ENCODE peak calls at places on chromosomes 2 and 18, in nine cellular contexts. One of them, this sample, is unnamed.

GRCh38 chr2:48109491-48110204 is 203.3 kb upstream of the FBXO11 start:
- DNase-seq in adrenal gland: no peak
- DNase-seq in foreskin keratinocyte: no peak
- DNase-seq in lower lobe of right lung: no peak
- DNase-seq in fibroblast of lung: no peak
- DNase-seq in HFFc6: no peak
- DNase-seq in tibial artery: no peak
- DNase-seq in epithelial cell of esophagus: no peak
- DNase-seq in GM12865: no peak
- DNase-seq in this sample: no peak

GRCh38 chr2:132267372-132267771 is 105.6 kb upstream of the ANKRD30BL start:
- DNase-seq in epithelial cell of esophagus: peak
- DNase-seq in adrenal gland: no peak
- DNase-seq in fibroblast of lung: peak
- DNase-seq in lower lobe of right lung: no peak
- DNase-seq in foreskin keratinocyte: peak
- DNase-seq in tibial artery: no peak
- DNase-seq in GM12865: no peak
- DNase-seq in HFFc6: no peak
- DNase-seq in this sample: no peak

GRCh38 chr2:174611851-174612250 is 14.2 kb upstream of the WIPF1 start:
- DNase-seq in lower lobe of right lung: no peak
- DNase-seq in epithelial cell of esophagus: no peak
- DNase-seq in GM12865: no peak
- DNase-seq in adrenal gland: no peak
- DNase-seq in foreskin keratinocyte: no peak
- DNase-seq in tibial artery: no peak
- DNase-seq in HFFc6: no peak
- DNase-seq in fibroblast of lung: no peak
- DNase-seq in this sample: no peak

GRCh38 chr2:63001576-63001975 is 49.1 kb upstream of the OTX1 start:
- DNase-seq in HFFc6: no peak
- DNase-seq in epithelial cell of esophagus: no peak
- DNase-seq in foreskin keratinocyte: no peak
- DNase-seq in adrenal gland: no peak
- DNase-seq in GM12865: no peak
- DNase-seq in fibroblast of lung: no peak
- DNase-seq in tibial artery: no peak
- DNase-seq in lower lobe of right lung: no peak
- DNase-seq in this sample: no peak

GRCh38 chr18:60485207-60485606 is 112.6 kb upstream of the MC4R start:
- DNase-seq in GM12865: no peak
- DNase-seq in foreskin keratinocyte: peak
- DNase-seq in tibial artery: no peak
- DNase-seq in adrenal gland: no peak
- DNase-seq in HFFc6: no peak
- DNase-seq in fibroblast of lung: peak
- DNase-seq in lower lobe of right lung: no peak
- DNase-seq in epithelial cell of esophagus: peak
- DNase-seq in this sample: no peak

GRCh38 chr18:36649205-36649604 is 179.6 kb downstream of the TPGS2 start:
- DNase-seq in HFFc6: no peak
- DNase-seq in lower lobe of right lung: no peak
- DNase-seq in epithelial cell of esophagus: no peak
- DNase-seq in fibroblast of lung: no peak
- DNase-seq in tibial artery: no peak
- DNase-seq in foreskin keratinocyte: no peak
- DNase-seq in adrenal gland: no peak
- DNase-seq in GM12865: no peak
- DNase-seq in this sample: no peak

GRCh38 chr2:37819228-37819627 is 105.9 kb upstream of the RMDN2 start:
- DNase-seq in adrenal gland: no peak
- DNase-seq in lower lobe of right lung: no peak
- DNase-seq in epithelial cell of esophagus: peak
- DNase-seq in HFFc6: peak
- DNase-seq in foreskin keratinocyte: no peak
- DNase-seq in tibial artery: no peak
- DNase-seq in GM12865: no peak
- DNase-seq in fibroblast of lung: peak
- DNase-seq in this sample: peak

GRCh38 chr2:174259981-174260380 is 11.6 kb upstream of the OLA1 start:
- DNase-seq in fibroblast of lung: peak
- DNase-seq in lower lobe of right lung: no peak
- DNase-seq in epithelial cell of esophagus: peak
- DNase-seq in HFFc6: peak
- DNase-seq in foreskin keratinocyte: peak
- DNase-seq in adrenal gland: no peak
- DNase-seq in GM12865: no peak
- DNase-seq in tibial artery: no peak
- DNase-seq in this sample: peak

GRCh38 chr2:46481541-46482193 is 2.3 kb downstream of the TMEM247 start:
- DNase-seq in GM12865: no peak
- DNase-seq in fibroblast of lung: peak
- DNase-seq in tibial artery: no peak
- DNase-seq in foreskin keratinocyte: peak
- DNase-seq in HFFc6: peak
- DNase-seq in epithelial cell of esophagus: peak
- DNase-seq in lower lobe of right lung: no peak
- DNase-seq in adrenal gland: no peak
- DNase-seq in this sample: no peak

GRCh38 chr2:241950878-241951331 is 81.4 kb downstream of the RTP5 start:
- DNase-seq in adrenal gland: peak
- DNase-seq in foreskin keratinocyte: no peak
- DNase-seq in epithelial cell of esophagus: peak
- DNase-seq in lower lobe of right lung: peak
- DNase-seq in HFFc6: peak
- DNase-seq in fibroblast of lung: peak
- DNase-seq in tibial artery: peak
- DNase-seq in GM12865: peak
- DNase-seq in this sample: no peak

GRCh38 chr18:61750840-61751668 is 141.8 kb downstream of the RNF152 start:
- DNase-seq in HFFc6: no peak
- DNase-seq in adrenal gland: no peak
- DNase-seq in epithelial cell of esophagus: no peak
- DNase-seq in foreskin keratinocyte: no peak
- DNase-seq in fibroblast of lung: no peak
- DNase-seq in GM12865: no peak
- DNase-seq in lower lobe of right lung: no peak
- DNase-seq in tibial artery: no peak
- DNase-seq in this sample: no peak

GRCh38 chr18:73509460-73509859 is 638.2 kb downstream of the FBXO15 start:
- DNase-seq in foreskin keratinocyte: no peak
- DNase-seq in tibial artery: no peak
- DNase-seq in adrenal gland: no peak
- DNase-seq in GM12865: no peak
- DNase-seq in lower lobe of right lung: no peak
- DNase-seq in HFFc6: peak
- DNase-seq in fibroblast of lung: peak
- DNase-seq in epithelial cell of esophagus: no peak
- DNase-seq in this sample: peak

GRCh38 chr2:144201868-144202468 is 318.0 kb downstream of the ZEB2 start:
- DNase-seq in lower lobe of right lung: no peak
- DNase-seq in epithelial cell of esophagus: peak
- DNase-seq in HFFc6: peak
- DNase-seq in fibroblast of lung: peak
- DNase-seq in foreskin keratinocyte: no peak
- DNase-seq in GM12865: no peak
- DNase-seq in adrenal gland: no peak
- DNase-seq in tibial artery: no peak
- DNase-seq in this sample: no peak

GRCh38 chr2:202135111-202135874 is 62.2 kb downstream of the KIAA2012 start:
- DNase-seq in HFFc6: peak
- DNase-seq in GM12865: no peak
- DNase-seq in fibroblast of lung: peak
- DNase-seq in foreskin keratinocyte: peak
- DNase-seq in lower lobe of right lung: no peak
- DNase-seq in tibial artery: peak
- DNase-seq in epithelial cell of esophagus: peak
- DNase-seq in adrenal gland: peak
- DNase-seq in this sample: peak

GRCh38 chr18:67519582-67519981 is 3.1 kb upstream of the DSEL start:
- DNase-seq in GM12865: no peak
- DNase-seq in tibial artery: no peak
- DNase-seq in lower lobe of right lung: no peak
- DNase-seq in foreskin keratinocyte: no peak
- DNase-seq in HFFc6: peak
- DNase-seq in adrenal gland: no peak
- DNase-seq in fibroblast of lung: peak
- DNase-seq in epithelial cell of esophagus: peak
- DNase-seq in this sample: peak

DNA sequence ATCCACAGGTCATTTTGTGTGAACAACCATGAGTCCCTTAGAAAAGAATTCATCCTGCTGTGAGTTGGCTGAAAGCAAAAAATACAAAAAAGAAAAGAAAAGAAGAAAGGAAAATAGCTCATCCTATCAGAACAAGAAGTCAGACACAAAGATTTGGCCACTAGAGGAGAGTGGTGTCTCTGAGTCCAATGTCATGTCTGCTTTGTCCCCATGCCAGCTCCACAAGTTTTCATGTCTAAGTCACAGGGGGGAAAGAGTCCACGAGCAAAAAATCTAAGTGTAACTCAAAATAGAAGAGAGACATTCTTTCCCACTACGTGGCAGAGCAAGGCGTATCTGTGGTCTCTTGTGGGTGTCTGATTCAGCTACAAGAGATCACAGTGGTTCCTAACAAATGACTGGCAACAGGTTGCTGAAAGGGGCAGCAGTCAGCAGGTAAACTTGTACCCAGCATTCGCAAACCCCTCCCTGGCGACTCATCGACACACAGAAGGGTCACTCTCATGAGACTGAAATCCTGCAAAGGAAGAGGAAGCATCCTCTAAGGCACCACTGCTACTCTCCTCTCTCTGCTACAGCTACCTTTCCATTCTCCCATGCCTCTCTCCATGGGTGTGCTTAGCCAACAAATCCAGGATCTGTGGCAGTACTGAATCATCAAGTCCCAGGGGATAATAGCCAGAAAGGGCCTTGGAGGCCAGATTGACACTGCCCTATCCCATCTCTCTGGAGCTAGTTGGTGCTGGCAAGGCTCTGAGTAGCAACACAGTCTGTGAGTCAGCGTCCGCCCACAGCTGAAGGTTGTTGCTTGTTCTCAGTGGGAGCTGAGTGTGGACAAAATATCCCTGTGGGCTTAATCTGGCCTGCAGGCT is 123.0 kb upstream of the SLC39A10 start:
- DNase-seq in HFFc6: peak
- DNase-seq in lower lobe of right lung: no peak
- DNase-seq in fibroblast of lung: peak
- DNase-seq in tibial artery: peak
- DNase-seq in adrenal gland: peak
- DNase-seq in GM12865: peak
- DNase-seq in foreskin keratinocyte: peak
- DNase-seq in epithelial cell of esophagus: peak
- DNase-seq in this sample: peak
- TF ChIP-seq CTCF in HFFc6: peak
- TF ChIP-seq CTCF in lower lobe of right lung: no peak
- TF ChIP-seq CTCF in fibroblast of lung: peak
- TF ChIP-seq CTCF in tibial artery: peak
- TF ChIP-seq CTCF in adrenal gland: peak
- TF ChIP-seq CTCF in GM12865: peak
- TF ChIP-seq CTCF in foreskin keratinocyte: no peak
- TF ChIP-seq CTCF in epithelial cell of esophagus: no peak
- TF ChIP-seq CTCF in this sample: no peak

DNA sequence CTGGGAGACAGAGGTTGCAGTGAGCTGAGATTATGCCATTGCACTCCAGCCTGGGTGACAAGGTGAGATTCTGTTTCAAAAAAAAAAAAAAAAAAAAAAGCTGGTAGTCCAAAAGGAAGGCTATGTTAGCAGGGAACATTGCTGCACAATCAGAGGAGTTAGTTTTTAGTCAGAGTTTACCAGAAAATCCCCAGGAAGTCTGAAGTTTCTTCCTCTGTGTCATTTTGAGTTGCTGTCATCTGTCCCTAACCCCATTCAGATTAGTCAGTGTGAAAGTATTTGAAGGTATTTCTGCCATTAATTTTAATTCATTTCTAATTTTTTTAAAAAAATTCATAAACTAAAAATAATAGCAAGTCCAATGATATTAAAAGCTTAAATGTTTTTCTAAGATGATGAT is 33.5 kb upstream of the CERS6 start:
- DNase-seq in lower lobe of right lung: no peak
- DNase-seq in fibroblast of lung: no peak
- DNase-seq in tibial artery: no peak
- DNase-seq in foreskin keratinocyte: no peak
- DNase-seq in GM12865: peak
- DNase-seq in HFFc6: no peak
- DNase-seq in epithelial cell of esophagus: no peak
- DNase-seq in adrenal gland: no peak
- DNase-seq in this sample: no peak
- TF ChIP-seq CTCF in lower lobe of right lung: no peak
- TF ChIP-seq CTCF in fibroblast of lung: no peak
- TF ChIP-seq CTCF in tibial artery: no peak
- TF ChIP-seq CTCF in foreskin keratinocyte: no peak
- TF ChIP-seq CTCF in GM12865: no peak
- TF ChIP-seq CTCF in HFFc6: no peak
- TF ChIP-seq CTCF in epithelial cell of esophagus: no peak
- TF ChIP-seq CTCF in adrenal gland: no peak
- TF ChIP-seq CTCF in this sample: no peak

DNA sequence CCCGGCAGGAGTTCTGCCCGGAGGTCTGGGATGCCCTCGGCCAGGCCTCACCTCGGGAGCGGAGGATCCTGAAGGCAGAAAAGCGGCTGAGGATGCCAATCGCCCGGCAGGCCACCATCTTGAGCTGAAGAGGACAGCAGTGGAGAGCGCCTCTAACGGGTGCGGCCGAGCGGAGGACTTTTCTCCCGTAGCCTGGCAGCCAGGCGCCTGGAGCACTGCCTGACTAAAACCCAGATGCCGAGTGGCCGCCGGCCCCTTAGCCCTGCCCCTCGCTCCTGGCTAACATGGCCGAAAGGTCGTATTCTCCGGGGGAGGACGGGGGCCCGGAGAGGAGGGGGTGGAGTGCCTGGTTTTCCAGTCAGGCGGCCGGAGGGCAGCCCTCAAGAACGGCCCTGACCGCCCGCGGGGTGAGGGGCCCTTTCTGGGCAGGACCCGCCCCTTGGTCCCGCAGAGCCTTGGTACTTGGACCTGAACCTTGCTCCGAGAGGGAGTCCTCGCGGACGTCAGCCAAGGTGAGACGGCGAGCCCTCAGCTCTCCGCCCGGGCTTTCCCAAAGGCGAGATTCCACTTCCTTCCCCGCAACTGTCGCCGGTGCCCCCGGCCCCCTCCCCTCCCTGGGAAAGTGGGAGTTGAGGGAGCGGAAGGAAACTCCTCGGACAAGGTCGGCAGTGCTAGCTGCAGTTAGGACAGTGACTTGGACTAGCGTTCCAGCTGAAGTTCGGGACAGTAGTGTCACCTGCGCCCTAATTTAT is at the start of the genes HADHA and HADHB:
- DNase-seq in fibroblast of lung: peak
- DNase-seq in HFFc6: peak
- DNase-seq in foreskin keratinocyte: peak
- DNase-seq in epithelial cell of esophagus: peak
- DNase-seq in GM12865: peak
- DNase-seq in tibial artery: peak
- DNase-seq in adrenal gland: peak
- DNase-seq in lower lobe of right lung: peak
- DNase-seq in this sample: peak
- TF ChIP-seq CTCF in fibroblast of lung: peak
- TF ChIP-seq CTCF in HFFc6: peak
- TF ChIP-seq CTCF in foreskin keratinocyte: peak
- TF ChIP-seq CTCF in epithelial cell of esophagus: peak
- TF ChIP-seq CTCF in GM12865: peak
- TF ChIP-seq CTCF in tibial artery: peak
- TF ChIP-seq CTCF in adrenal gland: peak
- TF ChIP-seq CTCF in lower lobe of right lung: peak
- TF ChIP-seq CTCF in this sample: peak

GRCh38 chr2:216059233-216059834 is 22.3 kb downstream of the PECR start:
- DNase-seq in adrenal gland: no peak
- DNase-seq in GM12865: peak
- DNase-seq in fibroblast of lung: no peak
- DNase-seq in lower lobe of right lung: no peak
- DNase-seq in epithelial cell of esophagus: no peak
- DNase-seq in HFFc6: no peak
- DNase-seq in foreskin keratinocyte: no peak
- DNase-seq in tibial artery: no peak
- DNase-seq in this sample: no peak
- TF ChIP-seq CTCF in adrenal gland: no peak
- TF ChIP-seq CTCF in GM12865: peak
- TF ChIP-seq CTCF in fibroblast of lung: no peak
- TF ChIP-seq CTCF in lower lobe of right lung: peak
- TF ChIP-seq CTCF in epithelial cell of esophagus: peak
- TF ChIP-seq CTCF in HFFc6: peak
- TF ChIP-seq CTCF in foreskin keratinocyte: peak
- TF ChIP-seq CTCF in tibial artery: no peak
- TF ChIP-seq CTCF in this sample: no peak

This sample was measured in AG09319.